ENCODE peak calls at places on chromosomes 16 and 17, in eight cellular contexts. Q is activated CD4-positive, alpha-beta T cell treated with anti-CD3 and anti-CD28 coated beads for 36 hours; J is small intestine; V is H1; L is fibroblast of villous mesenchyme; M is NCI-H1105; K is glomerular endothelial cell; H is NCI-H1092. Z is an unnamed sample.

GRCh38 chr16:66512589-66513404 is 37.1 kb downstream of the TK2 start:
- DNase-seq in H (no peak), V (no peak), L (peak), K (no peak), M (no peak), Q (no peak), J (no peak), Z (peak)

GRCh38 chr16:50699345-50700159 is 6.1 kb downstream of the NOD2 start:
- DNase-seq in J (no peak), M (no peak), Q (peak), K (no peak), L (peak), H (no peak), V (no peak), Z (peak)

GRCh38 chr17:40284085-40284713 is 3.5 kb upstream of the CDC6 start:
- DNase-seq in K (no peak), Q (no peak), V (no peak), M (no peak), L (peak), H (no peak), J (peak), Z (peak)

GRCh38 chr17:45438931-45439610 is 6.4 kb upstream of the ARHGAP27 start:
- DNase-seq in V (no peak), M (no peak), L (no peak), J (no peak), Q (no peak), H (no peak), K (no peak), Z (no peak)

GRCh38 chr16:22291860-22292692 is 5.1 kb upstream of the POLR3E start:
- DNase-seq in L (peak), M (no peak), Q (no peak), H (no peak), K (no peak), J (no peak), V (no peak), Z (peak)

GRCh38 chr16:85483424-85483823 is 129.7 kb upstream of the GSE1 start:
- DNase-seq in J (no peak), M (peak), H (peak), K (no peak), Q (no peak), L (no peak), V (no peak), Z (no peak)

GRCh38 chr17:258045-258734 is 76.7 kb upstream of the DOC2B start:
- DNase-seq in M (no peak), J (no peak), L (no peak), Q (peak), K (no peak), H (no peak), V (no peak), Z (no peak)

GRCh38 chr16:87474017-87474416 is 18.8 kb downstream of the ZCCHC14 start:
- DNase-seq in H (no peak), M (no peak), Q (no peak), J (no peak), K (no peak), V (no peak), L (no peak), Z (no peak)

GRCh38 chr16:24540575-24541240 is 1.3 kb downstream of the RBBP6 start:
- DNase-seq in H (no peak), K (no peak), Q (peak), L (peak), V (no peak), J (peak), M (no peak), Z (peak)

Z was measured in mesenchymal stem cell.